ENCODE peak calls at places on chromosomes 12 and 14, in eight cellular contexts. K is body of pancreas, M is endothelial cell of umbilical vein, Q is K562, S is esophagus squamous epithelium, J is A549, X is transverse colon, Z is spleen. E is an unnamed sample.

GRCh38 chr12:104632724-104633181 is 176.0 kb downstream of the CHST11 start:
- DNase-seq in K (no peak), M (no peak), Q (no peak), S (no peak), J (no peak), X (no peak), Z (no peak), E (peak; percentile 62)

GRCh38 chr12:30219047-30219446 is 435.3 kb upstream of the TMTC1 start:
- DNase-seq in K (no peak), M (no peak), Q (no peak), S (no peak), J (no peak), X (no peak), Z (no peak), E (no peak)

GRCh38 chr14:77542349-77543239 is 44.0 kb upstream of the ISM2 start:
- DNase-seq in K (no peak), M (peak; percentile 91), Q (no peak), S (no peak), J (no peak), X (no peak), Z (no peak), E (no peak)

GRCh38 chr12:57609091-57609780 is 2.0 kb upstream of the ARHGEF25 start:
- DNase-seq in K (no peak), M (no peak), Q (peak; percentile 60), S (no peak), J (no peak), X (no peak), Z (no peak), E (peak; percentile 38)

GRCh38 chr14:47606601-47607000 is 68.8 kb downstream of the MDGA2 start:
- DNase-seq in K (no peak), M (no peak), Q (no peak), S (no peak), J (no peak), X (no peak), Z (no peak), E (no peak)

GRCh38 chr14:25050494-25051170 is 685 bp upstream of the STXBP6 start:
- DNase-seq in K (peak; percentile 26), M (peak; percentile 21), Q (no peak), S (no peak), J (no peak), X (no peak), Z (no peak), E (no peak)

GRCh38 chr12:104049278-104050257 is at the start of gene GLT8D2:
- DNase-seq in K (peak; percentile 22), M (peak; percentile 43), Q (no peak), S (no peak), J (no peak), X (peak; percentile 25), Z (no peak), E (peak; percentile 76)

GRCh38 chr14:90426663-90427062 is 29.8 kb downstream of the CALM1 start:
- DNase-seq in K (no peak), M (peak; percentile 69), Q (no peak), S (no peak), J (no peak), X (peak; percentile 47), Z (no peak), E (no peak)

GRCh38 chr12:29750131-29750927 is 33.4 kb downstream of the TMTC1 start:
- DNase-seq in K (no peak), M (no peak), Q (no peak), S (no peak), J (no peak), X (no peak), Z (no peak), E (no peak)

GRCh38 chr14:79186523-79186922 is 1016.4 kb downstream of the NRXN3 start:
- DNase-seq in K (no peak), M (peak; percentile 10), Q (no peak), S (no peak), J (no peak), X (no peak), Z (no peak), E (no peak)

GRCh38 chr12:49340971-49341776 is 4.2 kb upstream of the C1QL4 start:
- DNase-seq in K (no peak), M (no peak), Q (no peak), S (no peak), J (no peak), X (no peak), Z (no peak), E (no peak)

GRCh38 chr12:106267535-106267934 is 19.7 kb upstream of the CKAP4 start:
- DNase-seq in K (no peak), M (no peak), Q (no peak), S (no peak), J (no peak), X (no peak), Z (no peak), E (no peak)

GRCh38 chr12:28023156-28023887 is 50.8 kb upstream of the PTHLH start:
- DNase-seq in K (no peak), M (peak; percentile 74), Q (no peak), S (no peak), J (no peak), X (no peak), Z (no peak), E (no peak)

GRCh38 chr12:1908758-1909157 is 9.7 kb downstream of the CACNA2D4 start:
- DNase-seq in K (no peak), M (no peak), Q (no peak), S (no peak), J (no peak), X (no peak), Z (no peak), E (no peak)

GRCh38 chr14:71438684-71439083 is 493.5 kb upstream of the RGS6 start:
- DNase-seq in K (peak; percentile 49), M (no peak), Q (no peak), S (no peak), J (no peak), X (no peak), Z (no peak), E (no peak)

GRCh38 chr14:105065280-105066228 is at the start of gene GPR132:
- DNase-seq in K (peak; percentile 75), M (no peak), Q (no peak), S (peak; percentile 48), J (no peak), X (peak; percentile 76), Z (peak; percentile 96), E (no peak)
- TF ChIP-seq POLR2A in K (no peak), M (no peak), Q (no peak), S (peak; percentile 81), J (no peak), X (peak; percentile 76), Z (peak; percentile 79), E (no peak)

DNA sequence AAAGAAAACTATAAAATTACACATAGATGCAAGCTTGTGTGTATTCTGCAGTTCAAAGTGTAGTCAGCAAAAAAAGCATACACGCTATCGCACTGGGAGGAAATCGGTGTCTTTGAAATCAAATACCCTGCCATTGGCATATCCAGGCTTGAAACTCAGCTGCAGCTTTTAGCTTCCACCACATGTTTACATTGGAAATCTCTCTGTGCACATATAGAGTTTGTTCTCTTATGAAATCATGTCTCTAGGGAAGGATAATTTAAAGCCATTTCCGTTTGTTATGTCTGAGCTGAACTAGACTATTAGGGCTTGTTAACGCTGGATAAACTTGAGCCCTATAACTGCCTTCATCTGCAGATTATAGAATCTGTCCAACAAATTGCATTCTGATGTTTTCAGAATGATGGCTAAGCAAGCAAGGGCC is 443.0 kb downstream of the ZFP36L1 start:
- DNase-seq in K (peak; percentile 14), M (peak; percentile 41), Q (no peak), S (no peak), J (no peak), X (no peak), Z (no peak), E (no peak)
- H3K4me3 ChIP-seq in K (no peak overlapping the region), M (no peak overlapping the region), Q (no peak overlapping the region), S (no peak overlapping the region), J (no peak overlapping the region), X (no peak overlapping the region), Z (no peak overlapping the region), E (no peak overlapping the region)

GRCh38 chr14:30993071-30993470 is 32.4 kb upstream of the AP4S1 start:
- DNase-seq in K (no peak), M (no peak), Q (no peak), S (no peak), J (no peak), X (no peak), Z (no peak), E (no peak)

GRCh38 chr14:30994681-30995620 is 30.5 kb upstream of the AP4S1 start:
- DNase-seq in K (no peak), M (peak; percentile 66), Q (no peak), S (no peak), J (no peak), X (no peak), Z (no peak), E (no peak)

GRCh38 chr14:30996892-30997659 is 28.4 kb upstream of the AP4S1 start:
- DNase-seq in K (no peak), M (no peak), Q (no peak), S (no peak), J (no peak), X (no peak), Z (no peak), E (no peak)

GRCh38 chr14:30998100-30998706 is 27.2 kb upstream of the AP4S1 start:
- DNase-seq in K (no peak), M (no peak), Q (no peak), S (no peak), J (no peak), X (no peak), Z (no peak), E (no peak)

DNA sequence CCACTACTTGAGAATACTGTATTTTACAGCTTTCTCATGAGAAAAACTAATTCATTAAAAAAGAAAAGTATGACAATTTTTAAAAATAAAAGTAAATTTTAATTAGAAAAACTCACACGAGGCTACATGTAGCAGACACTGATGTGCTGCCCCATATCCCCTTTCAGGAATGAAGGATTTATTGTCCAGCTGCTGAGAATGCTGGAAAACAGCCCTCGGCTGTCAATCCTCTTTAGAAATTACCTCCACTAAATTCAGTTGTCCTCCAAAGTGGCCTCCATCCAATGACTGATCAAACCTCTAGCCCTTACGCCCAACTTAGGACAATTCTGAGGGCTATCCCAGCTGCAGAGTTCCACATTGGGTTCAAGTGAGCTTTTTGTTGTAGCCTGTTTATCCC is 29.8 kb upstream of the AP4S1 start:
- DNase-seq in K (no peak), M (no peak), Q (no peak), S (no peak), J (no peak), X (no peak), Z (no peak), E (no peak)
- H3K27ac ChIP-seq in K (no peak overlapping the region), M (peak overlapping the region; percentile 55), Q (peak overlapping the region; percentile 46), S (no peak overlapping the region), J (no peak overlapping the region), X (no peak overlapping the region), Z (no peak overlapping the region), E (no peak overlapping the region)

GRCh38 chr12:128816643-128816920 is 7.2 kb downstream of the SLC15A4 start:
- DNase-seq in K (no peak), M (no peak), Q (no peak), S (no peak), J (no peak), X (no peak), Z (no peak), E (no peak)

GRCh38 chr12:128819293-128820144 is 4.2 kb downstream of the SLC15A4 start:
- DNase-seq in K (no peak), M (no peak), Q (no peak), S (no peak), J (no peak), X (no peak), Z (no peak), E (no peak)

GRCh38 chr12:128815779-128816642 is 7.7 kb downstream of the SLC15A4 start:
- DNase-seq in K (no peak), M (no peak), Q (no peak), S (no peak), J (no peak), X (no peak), Z (no peak), E (no peak)

GRCh38 chr12:128818065-128819022 is 5.4 kb downstream of the SLC15A4 start:
- DNase-seq in K (no peak), M (no peak), Q (no peak), S (no peak), J (no peak), X (no peak), Z (no peak), E (no peak)

GRCh38 chr12:128817115-128818015 is 6.4 kb downstream of the SLC15A4 start:
- DNase-seq in K (peak; percentile 74), M (no peak), Q (no peak), S (no peak), J (no peak), X (peak; percentile 43), Z (peak; percentile 89), E (peak; percentile 45)
- TF ChIP-seq POLR2A in K (no peak), M (no peak), Q (no peak), S (no peak), J (no peak), X (no peak), Z (no peak), E (no peak)